ENCODE peak calls at places on chromosome 21, in four cellular contexts. Y, H, L and Q are unnamed samples.

GRCh38 chr21:44353200-44353970 is at the start of gene TRPM2:
- DNase-seq in Y (no peak), L (no peak), H (peak; percentile 76), Q (no peak)

GRCh38 chr21:42596657-42597056 is 56.8 kb upstream of the PDE9A start:
- DNase-seq in L (no peak), H (no peak), Y (no peak), Q (no peak)

GRCh38 chr21:27429612-27430361 is 462.9 kb upstream of the ADAMTS5 start:
- DNase-seq in Y (no peak), L (no peak), H (no peak), Q (no peak)

GRCh38 chr21:45199201-45199600 is 88.5 kb downstream of the POFUT2 start:
- DNase-seq in H (no peak), L (no peak), Y (no peak), Q (no peak)

GRCh38 chr21:45986316-45987051 is 4.9 kb downstream of the COL6A1 start:
- DNase-seq in L (no peak), Y (no peak), H (no peak), Q (no peak)

GRCh38 chr21:46153259-46154154 is 1.9 kb downstream of the FTCD start:
- DNase-seq in Y (no peak), L (no peak), H (peak; percentile 26), Q (peak; percentile 55)

GRCh38 chr21:41393876-41394465 is 32.1 kb upstream of the MX1 start:
- DNase-seq in L (no peak), H (no peak), Y (no peak), Q (no peak)

GRCh38 chr21:43921602-43921978 is 56.6 kb downstream of the AGPAT3 start:
- DNase-seq in Y (no peak), L (peak; percentile 12), H (peak; percentile 25), Q (no peak)

GRCh38 chr21:46046471-46046870 is 51.4 kb upstream of the COL6A2 start:
- DNase-seq in H (no peak), L (no peak), Y (no peak), Q (no peak)